ENCODE peak calls at places on chromosomes 2 and 18, in six cellular contexts. C, J, G, H, A and W are unnamed samples.

GRCh38 chr2:164624296-164624695 is 3.0 kb upstream of the GRB14 start:
- DNase-seq in J (no peak), C (no peak), H (no peak), G (no peak), A (no peak), W (no peak)

GRCh38 chr2:10063566-10063965 is 16.6 kb downstream of the CYS1 start:
- DNase-seq in A (no peak), J (no peak), H (no peak), G (no peak), C (no peak), W (no peak)

GRCh38 chr2:45315881-45316280 is 295.2 kb downstream of the SRBD1 start:
- DNase-seq in J (peak), H (no peak), C (no peak), G (no peak), A (peak), W (no peak)

GRCh38 chr18:10797882-10798281 is 272.1 kb downstream of the NAPG start:
- DNase-seq in G (no peak), H (peak), J (no peak), A (no peak), C (no peak), W (no peak)

GRCh38 chr18:11741505-11742145 is 52.6 kb downstream of the GNAL start:
- DNase-seq in J (peak), H (no peak), A (peak), G (no peak), C (no peak), W (no peak)

GRCh38 chr2:25829377-25829704 is 48.9 kb downstream of the ASXL2 start:
- DNase-seq in C (no peak), J (no peak), G (no peak), H (no peak), A (no peak), W (no peak)

GRCh38 chr18:653512-653911 is 3.9 kb upstream of the TYMS start:
- DNase-seq in G (no peak), C (no peak), A (no peak), H (no peak), J (no peak), W (no peak)

GRCh38 chr2:31886700-31887099 is 124.1 kb downstream of the MEMO1 start:
- DNase-seq in H (no peak), J (no peak), A (no peak), C (no peak), G (no peak), W (no peak)

GRCh38 chr18:32576296-32576916 is 105.7 kb upstream of the GAREM1 start:
- DNase-seq in H (no peak), A (no peak), J (peak), C (no peak), G (no peak), W (no peak)

GRCh38 chr2:100976634-100977391 is 25.3 kb upstream of the RPL31 start:
- DNase-seq in H (no peak), J (no peak), G (no peak), A (peak), C (no peak), W (no peak)